ENCODE peak calls at places on chromosomes 6 and 20, in six cellular contexts. One of them, this sample, is unnamed.

GRCh38 chr6:167136376-167136775 is 13.5 kb downstream of the CCR6 start:
- DNase-seq in Peyer's patch: no peak
- DNase-seq in heart left ventricle: no peak
- DNase-seq in prostate gland: no peak
- DNase-seq in uterus: no peak
- DNase-seq in H1: no peak
- DNase-seq in this sample: no peak

GRCh38 chr20:44079291-44079690 is 107.7 kb downstream of the JPH2 start:
- DNase-seq in Peyer's patch: no peak
- DNase-seq in heart left ventricle: no peak
- DNase-seq in prostate gland: no peak
- DNase-seq in uterus: no peak
- DNase-seq in H1: no peak
- DNase-seq in this sample: no peak

GRCh38 chr6:29666826-29667130 is 9.9 kb downstream of the MOG start:
- DNase-seq in Peyer's patch: no peak
- DNase-seq in heart left ventricle: no peak
- DNase-seq in prostate gland: no peak
- DNase-seq in uterus: no peak
- DNase-seq in H1: no peak
- DNase-seq in this sample: no peak

GRCh38 chr6:50845499-50846108 is 26.9 kb downstream of the TFAP2B start:
- DNase-seq in Peyer's patch: no peak
- DNase-seq in heart left ventricle: no peak
- DNase-seq in prostate gland: no peak
- DNase-seq in uterus: no peak
- DNase-seq in H1: peak
- DNase-seq in this sample: no peak

GRCh38 chr6:76120302-76120701 is 47.8 kb upstream of the IMPG1 start:
- DNase-seq in Peyer's patch: no peak
- DNase-seq in heart left ventricle: no peak
- DNase-seq in prostate gland: no peak
- DNase-seq in uterus: no peak
- DNase-seq in H1: no peak
- DNase-seq in this sample: no peak

GRCh38 chr6:169577974-169578373 is 123.9 kb downstream of the WDR27 start:
- DNase-seq in Peyer's patch: no peak
- DNase-seq in heart left ventricle: no peak
- DNase-seq in prostate gland: no peak
- DNase-seq in uterus: no peak
- DNase-seq in H1: no peak
- DNase-seq in this sample: no peak

GRCh38 chr6:39835856-39836442 is 43.8 kb downstream of the DAAM2 start:
- DNase-seq in Peyer's patch: no peak
- DNase-seq in heart left ventricle: peak
- DNase-seq in prostate gland: no peak
- DNase-seq in uterus: no peak
- DNase-seq in H1: no peak
- DNase-seq in this sample: no peak

GRCh38 chr20:24451428-24451827 is 18.0 kb upstream of the SYNDIG1 start:
- DNase-seq in Peyer's patch: no peak
- DNase-seq in heart left ventricle: no peak
- DNase-seq in prostate gland: no peak
- DNase-seq in uterus: no peak
- DNase-seq in H1: no peak
- DNase-seq in this sample: no peak

GRCh38 chr6:97174471-97174870 is 108.5 kb downstream of the MMS22L start:
- DNase-seq in Peyer's patch: no peak
- DNase-seq in heart left ventricle: no peak
- DNase-seq in prostate gland: no peak
- DNase-seq in uterus: no peak
- DNase-seq in H1: no peak
- DNase-seq in this sample: no peak

GRCh38 chr6:146913842-146914562 is 290.2 kb upstream of the STXBP5 start:
- DNase-seq in Peyer's patch: no peak
- DNase-seq in heart left ventricle: peak
- DNase-seq in prostate gland: peak
- DNase-seq in uterus: peak
- DNase-seq in H1: peak
- DNase-seq in this sample: peak

GRCh38 chr6:129353067-129353466 is 356.9 kb downstream of the ARHGAP18 start:
- DNase-seq in Peyer's patch: no peak
- DNase-seq in heart left ventricle: peak
- DNase-seq in prostate gland: peak
- DNase-seq in uterus: no peak
- DNase-seq in H1: no peak
- DNase-seq in this sample: no peak

GRCh38 chr6:168514216-168514615 is 73.2 kb downstream of the SMOC2 start:
- DNase-seq in Peyer's patch: no peak
- DNase-seq in heart left ventricle: peak
- DNase-seq in prostate gland: no peak
- DNase-seq in uterus: peak
- DNase-seq in H1: no peak
- DNase-seq in this sample: no peak

GRCh38 chr6:63804381-63804956 is 168.9 kb downstream of the PHF3 start:
- DNase-seq in Peyer's patch: no peak
- DNase-seq in heart left ventricle: no peak
- DNase-seq in prostate gland: no peak
- DNase-seq in uterus: no peak
- DNase-seq in H1: no peak
- DNase-seq in this sample: no peak

GRCh38 chr6:157921685-157922367 is 59.8 kb upstream of the SYNJ2 start:
- DNase-seq in Peyer's patch: no peak
- DNase-seq in heart left ventricle: peak
- DNase-seq in prostate gland: no peak
- DNase-seq in uterus: peak
- DNase-seq in H1: no peak
- DNase-seq in this sample: no peak

GRCh38 chr6:28953039-28953872 is 29.5 kb upstream of the TRIM27 start:
- DNase-seq in Peyer's patch: no peak
- DNase-seq in heart left ventricle: no peak
- DNase-seq in prostate gland: no peak
- DNase-seq in uterus: no peak
- DNase-seq in H1: peak
- DNase-seq in this sample: peak

GRCh38 chr20:37095108-37095608 is 639 bp downstream of the RBL1 start:
- DNase-seq in Peyer's patch: no peak
- DNase-seq in heart left ventricle: no peak
- DNase-seq in prostate gland: no peak
- DNase-seq in uterus: no peak
- DNase-seq in H1: no peak
- DNase-seq in this sample: peak

GRCh38 chr6:105402090-105402980 is 547 bp downstream of the PREP start:
- DNase-seq in Peyer's patch: no peak
- DNase-seq in heart left ventricle: peak
- DNase-seq in prostate gland: peak
- DNase-seq in uterus: no peak
- DNase-seq in H1: peak
- DNase-seq in this sample: peak

GRCh38 chr20:1418335-1418734 is 25.5 kb upstream of the FKBP1A start:
- DNase-seq in Peyer's patch: no peak
- DNase-seq in heart left ventricle: no peak
- DNase-seq in prostate gland: no peak
- DNase-seq in uterus: no peak
- DNase-seq in H1: no peak
- DNase-seq in this sample: no peak

GRCh38 chr20:237918-238317 is 10.9 kb downstream of the DEFB129 start:
- DNase-seq in Peyer's patch: no peak
- DNase-seq in heart left ventricle: no peak
- DNase-seq in prostate gland: no peak
- DNase-seq in uterus: no peak
- DNase-seq in H1: no peak
- DNase-seq in this sample: no peak

GRCh38 chr6:162964703-162965140 is 236.9 kb downstream of the PACRG start:
- DNase-seq in Peyer's patch: no peak
- DNase-seq in heart left ventricle: peak
- DNase-seq in prostate gland: no peak
- DNase-seq in uterus: peak
- DNase-seq in H1: no peak
- DNase-seq in this sample: no peak

GRCh38 chr20:49179368-49180277 is 8.5 kb downstream of the STAU1 start:
- DNase-seq in Peyer's patch: no peak
- DNase-seq in heart left ventricle: no peak
- DNase-seq in prostate gland: no peak
- DNase-seq in uterus: no peak
- DNase-seq in H1: no peak
- DNase-seq in this sample: no peak

GRCh38 chr6:152386131-152386530 is 251.0 kb downstream of the SYNE1 start:
- DNase-seq in Peyer's patch: no peak
- DNase-seq in heart left ventricle: no peak
- DNase-seq in prostate gland: no peak
- DNase-seq in uterus: no peak
- DNase-seq in H1: no peak
- DNase-seq in this sample: no peak

GRCh38 chr6:152387091-152387490 is 250.1 kb downstream of the SYNE1 start:
- DNase-seq in Peyer's patch: no peak
- DNase-seq in heart left ventricle: no peak
- DNase-seq in prostate gland: no peak
- DNase-seq in uterus: no peak
- DNase-seq in H1: no peak
- DNase-seq in this sample: no peak

GRCh38 chr6:152378154-152378553 is 259.0 kb downstream of the SYNE1 start:
- DNase-seq in Peyer's patch: no peak
- DNase-seq in heart left ventricle: no peak
- DNase-seq in prostate gland: no peak
- DNase-seq in uterus: no peak
- DNase-seq in H1: no peak
- DNase-seq in this sample: no peak

GRCh38 chr6:152380351-152380767 is 256.8 kb downstream of the SYNE1 start:
- DNase-seq in Peyer's patch: no peak
- DNase-seq in heart left ventricle: no peak
- DNase-seq in prostate gland: no peak
- DNase-seq in uterus: no peak
- DNase-seq in H1: no peak
- DNase-seq in this sample: no peak

DNA sequence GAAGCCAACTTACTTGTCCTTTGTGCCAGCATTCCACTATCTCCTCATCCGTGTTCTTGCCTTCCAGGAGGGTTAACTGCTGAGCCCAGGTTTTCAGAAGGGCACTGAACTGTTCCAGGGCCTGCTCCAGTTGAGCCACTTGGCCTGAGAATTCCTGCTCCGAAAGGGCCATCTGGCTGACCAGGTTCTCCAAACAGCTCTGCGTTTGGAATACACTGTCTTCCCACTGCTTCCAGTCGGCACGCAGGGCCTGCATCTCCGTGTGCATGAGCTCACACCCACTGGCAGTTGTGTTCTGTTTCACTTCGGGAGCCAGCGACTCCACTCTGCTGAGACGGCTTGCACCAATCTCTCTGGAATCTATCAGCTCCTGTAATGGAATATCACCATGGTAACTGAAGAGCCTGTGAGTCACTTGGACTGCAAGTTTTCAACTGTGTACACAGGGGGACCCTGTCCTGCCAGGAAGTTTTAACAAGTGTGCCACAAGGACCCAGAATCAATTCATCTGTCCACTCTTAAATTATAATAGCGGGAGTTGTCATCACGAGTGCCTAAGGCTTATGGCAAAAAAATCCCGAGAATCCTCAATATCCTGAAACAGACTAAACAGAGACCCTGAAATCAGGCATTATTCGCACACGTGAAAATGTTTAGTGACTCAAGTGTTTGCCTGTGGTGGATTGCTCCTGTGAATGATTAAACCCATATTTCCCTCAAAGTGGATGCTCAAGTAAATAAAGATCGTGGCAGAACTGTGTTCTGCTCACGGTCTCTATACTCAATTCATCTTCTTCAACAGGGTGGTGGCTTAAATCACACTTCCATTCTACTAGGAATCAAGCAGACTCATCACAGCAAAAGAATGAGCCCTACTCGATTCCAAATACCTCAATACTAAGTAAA is 255.9 kb downstream of the SYNE1 start:
- DNase-seq in Peyer's patch: peak
- DNase-seq in heart left ventricle: peak
- DNase-seq in prostate gland: peak
- DNase-seq in uterus: peak
- DNase-seq in H1: no peak
- DNase-seq in this sample: no peak
- TF ChIP-seq POLR2A in Peyer's patch: no peak
- TF ChIP-seq POLR2A in heart left ventricle: no peak
- TF ChIP-seq POLR2A in prostate gland: no peak
- TF ChIP-seq POLR2A in uterus: peak
- TF ChIP-seq POLR2A in H1: no peak
- TF ChIP-seq POLR2A in this sample: no peak

GRCh38 chr6:88760091-88760490 is 203.3 kb downstream of the RNGTT start:
- DNase-seq in Peyer's patch: no peak
- DNase-seq in heart left ventricle: no peak
- DNase-seq in prostate gland: no peak
- DNase-seq in uterus: no peak
- DNase-seq in H1: no peak
- DNase-seq in this sample: no peak
- TF ChIP-seq POLR2A in Peyer's patch: no peak
- TF ChIP-seq POLR2A in heart left ventricle: no peak
- TF ChIP-seq POLR2A in prostate gland: no peak
- TF ChIP-seq POLR2A in uterus: no peak
- TF ChIP-seq POLR2A in H1: no peak
- TF ChIP-seq POLR2A in this sample: no peak

GRCh38 chr6:150204705-150205472 is 62.0 kb downstream of the PPP1R14C start:
- DNase-seq in Peyer's patch: no peak
- DNase-seq in heart left ventricle: peak
- DNase-seq in prostate gland: no peak
- DNase-seq in uterus: no peak
- DNase-seq in H1: no peak
- DNase-seq in this sample: no peak
- TF ChIP-seq POLR2A in Peyer's patch: no peak
- TF ChIP-seq POLR2A in heart left ventricle: no peak
- TF ChIP-seq POLR2A in prostate gland: no peak
- TF ChIP-seq POLR2A in uterus: no peak
- TF ChIP-seq POLR2A in H1: no peak
- TF ChIP-seq POLR2A in this sample: no peak

GRCh38 chr6:3719462-3720308 is 31.8 kb downstream of the PXDC1 start:
- DNase-seq in Peyer's patch: no peak
- DNase-seq in heart left ventricle: no peak
- DNase-seq in prostate gland: no peak
- DNase-seq in uterus: no peak
- DNase-seq in H1: no peak
- DNase-seq in this sample: no peak
- TF ChIP-seq POLR2A in Peyer's patch: no peak
- TF ChIP-seq POLR2A in heart left ventricle: no peak
- TF ChIP-seq POLR2A in prostate gland: peak
- TF ChIP-seq POLR2A in uterus: no peak
- TF ChIP-seq POLR2A in H1: no peak
- TF ChIP-seq POLR2A in this sample: no peak